ENCODE peak calls at places on chromosomes 3 and 15, in seven cellular contexts. U is tibial nerve, Q is breast epithelium, A is body of pancreas, E is IMR-90, G is ovary, T is right lobe of liver. O is an unnamed sample.

GRCh38 chr3:54939591-54940300 is 11.9 kb upstream of the LRTM1 start:
- DNase-seq in U (no peak), Q (no peak), A (no peak), E (peak), G (no peak), T (no peak), O (no peak)

GRCh38 chr3:56795807-56796185 is 6.0 kb downstream of the ARHGEF3 start:
- DNase-seq in U (no peak), Q (no peak), A (no peak), E (no peak), G (no peak), T (no peak), O (no peak)

GRCh38 chr3:49763981-49764380 is 22.4 kb downstream of the IP6K1 start:
- DNase-seq in U (no peak), Q (no peak), A (no peak), E (no peak), G (no peak), T (no peak), O (no peak)

GRCh38 chr3:87225659-87226058 is 1.4 kb upstream of the CHMP2B start:
- DNase-seq in U (no peak), Q (no peak), A (peak), E (no peak), G (peak), T (no peak), O (no peak)

GRCh38 chr3:188006726-188007393 is 147.1 kb upstream of the LPP start:
- DNase-seq in U (no peak), Q (no peak), A (peak), E (no peak), G (no peak), T (peak), O (peak)

GRCh38 chr15:77870195-77871065 is 207.1 kb downstream of the TBC1D2B start:
- DNase-seq in U (peak), Q (peak), A (peak), E (peak), G (peak), T (peak), O (peak)

GRCh38 chr3:106552401-106553043 is 683.7 kb upstream of the CBLB start:
- DNase-seq in U (no peak), Q (no peak), A (no peak), E (no peak), G (no peak), T (no peak), O (no peak)

GRCh38 chr3:127221062-127222035 is 28.4 kb downstream of the PRR23E start:
- DNase-seq in U (no peak), Q (no peak), A (no peak), E (no peak), G (no peak), T (no peak), O (no peak)

GRCh38 chr3:37136067-37136466 is 38.3 kb downstream of the LRRFIP2 start:
- DNase-seq in U (no peak), Q (no peak), A (no peak), E (no peak), G (no peak), T (no peak), O (no peak)

GRCh38 chr15:89115547-89115946 is 27.3 kb downstream of the ABHD2 start:
- DNase-seq in U (no peak), Q (peak), A (peak), E (no peak), G (no peak), T (peak), O (no peak)

GRCh38 chr15:57227181-57227580 is 149.1 kb upstream of the CGNL1 start:
- DNase-seq in U (no peak), Q (no peak), A (no peak), E (no peak), G (no peak), T (no peak), O (no peak)

GRCh38 chr15:56602253-56602652 is 131.1 kb downstream of the ZNF280D start:
- DNase-seq in U (no peak), Q (no peak), A (no peak), E (no peak), G (no peak), T (no peak), O (no peak)

GRCh38 chr3:32885283-32885935 is 66.0 kb upstream of the CCR4 start:
- DNase-seq in U (no peak), Q (no peak), A (no peak), E (no peak), G (no peak), T (no peak), O (no peak)

GRCh38 chr3:117252208-117252607 is 542.6 kb downstream of the TUSC7 start:
- DNase-seq in U (no peak), Q (no peak), A (no peak), E (peak), G (no peak), T (no peak), O (no peak)

GRCh38 chr15:101054116-101054515 is 135.0 kb downstream of the LRRK1 start:
- DNase-seq in U (no peak), Q (no peak), A (no peak), E (no peak), G (no peak), T (no peak), O (no peak)

GRCh38 chr15:39583586-39584265 is 2.8 kb downstream of the THBS1 start:
- DNase-seq in U (no peak), Q (no peak), A (no peak), E (peak), G (peak), T (no peak), O (no peak)

GRCh38 chr3:134373278-134373941 is 837 bp downstream of the AMOTL2 start:
- DNase-seq in U (peak), Q (peak), A (peak), E (peak), G (peak), T (peak), O (peak)

GRCh38 chr3:159416854-159417253 is 571.8 kb upstream of the IL12A start:
- DNase-seq in U (no peak), Q (no peak), A (no peak), E (peak), G (no peak), T (no peak), O (no peak)

GRCh38 chr15:38263996-38264395 is 11.4 kb downstream of the SPRED1 start:
- DNase-seq in U (no peak), Q (no peak), A (no peak), E (peak), G (no peak), T (no peak), O (no peak)
- H3K27ac ChIP-seq in U (no peak), Q (no peak), A (no peak), E (no peak), G (no peak), T (no peak), O (no peak)

GRCh38 chr15:96330450-96331140 is at the start of gene NR2F2:
- DNase-seq in U (peak), Q (peak), A (peak), E (peak), G (peak), T (peak), O (peak)
- TF ChIP-seq POLR2A in U (peak), Q (peak), A (peak), E (peak), G (peak), T (peak), O (peak)

GRCh38 chr3:53820756-53821580 is 25.3 kb downstream of the CHDH start:
- DNase-seq in U (no peak), Q (no peak), A (no peak), E (no peak), G (no peak), T (no peak), O (no peak)
- H3K27ac ChIP-seq in U (no peak), Q (no peak), A (no peak), E (no peak), G (no peak), T (no peak), O (no peak)

GRCh38 chr15:75213768-75214221 is 12.1 kb downstream of the C15orf39 start:
- DNase-seq in U (no peak), Q (no peak), A (no peak), E (no peak), G (no peak), T (no peak), O (no peak)
- TF ChIP-seq POLR2A in U (no peak), Q (no peak), A (no peak), E (no peak), G (no peak), T (no peak), O (no peak)